ENCODE peak calls at places on chromosomes 3 and 15, in eight cellular contexts. Y is activated CD4-positive, alpha-beta T cell treated with anti-CD3 and anti-CD28 coated beads for 48 hours; C is amniotic stem cell; P is NT2/D1; T is MCF 10A; Q is activated gamma-delta T cell treated with anti-CD3 and anti-CD28 coated beads, Interleukin-2, amount 50 U/mL, for 16 hours; U is nucleus accumbens; F is mesendoderm. Z is an unnamed sample.

GRCh38 chr15:98547741-98548166 is 100.6 kb upstream of the IGF1R start:
- DNase-seq in Y (no peak), C (no peak), P (no peak), T (no peak), Q (no peak), U (no peak), F (peak; percentile 64), Z (no peak)

GRCh38 chr3:169104972-169105371 is 558.5 kb downstream of the MECOM start:
- DNase-seq in Y (no peak), C (no peak), P (no peak), T (peak; percentile 39), Q (no peak), U (no peak), F (no peak), Z (no peak)

GRCh38 chr15:101426761-101427333 is 62.7 kb downstream of the PCSK6 start:
- DNase-seq in Y (no peak), C (no peak), P (no peak), T (no peak), Q (no peak), U (no peak), F (no peak), Z (no peak)

GRCh38 chr15:52483712-52484111 is 45.0 kb downstream of the MYO5A start:
- DNase-seq in Y (no peak), C (no peak), P (no peak), T (peak; percentile 46), Q (no peak), U (no peak), F (no peak), Z (no peak)

GRCh38 chr3:140585828-140586227 is 92.0 kb upstream of the TRIM42 start:
- DNase-seq in Y (no peak), C (no peak), P (no peak), T (no peak), Q (no peak), U (no peak), F (no peak), Z (no peak)

GRCh38 chr3:78737988-78738387 is 1029.8 kb downstream of the ROBO1 start:
- DNase-seq in Y (no peak), C (no peak), P (no peak), T (peak; percentile 95), Q (no peak), U (no peak), F (no peak), Z (no peak)

GRCh38 chr3:192772495-192772894 is 45.2 kb upstream of the FGF12 start:
- DNase-seq in Y (no peak), C (no peak), P (peak; percentile 40), T (peak; percentile 49), Q (no peak), U (peak; percentile 0), F (peak; percentile 81), Z (no peak)

GRCh38 chr15:78679089-78679511 is 38.1 kb upstream of the CHRNB4 start:
- DNase-seq in Y (no peak), C (no peak), P (no peak), T (peak; percentile 55), Q (no peak), U (no peak), F (no peak), Z (no peak)

GRCh38 chr3:104947946-104948345 is 418.8 kb upstream of the ALCAM start:
- DNase-seq in Y (no peak), C (no peak), P (no peak), T (no peak), Q (no peak), U (no peak), F (no peak), Z (no peak)

GRCh38 chr3:168249539-168250414 is 154.1 kb upstream of the GOLIM4 start:
- DNase-seq in Y (peak; percentile 35), C (peak; percentile 64), P (peak; percentile 84), T (peak; percentile 43), Q (no peak), U (peak; percentile 79), F (peak; percentile 96), Z (no peak)

GRCh38 chr3:115217678-115218451 is 70.8 kb upstream of the ZBTB20 start:
- DNase-seq in Y (peak; percentile 14), C (peak; percentile 30), P (peak; percentile 33), T (peak; percentile 71), Q (no peak), U (no peak), F (peak; percentile 56), Z (no peak)

GRCh38 chr3:13618836-13619235 is 69.9 kb downstream of the FBLN2 start:
- DNase-seq in Y (no peak), C (no peak), P (no peak), T (no peak), Q (no peak), U (no peak), F (no peak), Z (no peak)

GRCh38 chr3:183764854-183765731 is 60.3 kb downstream of the MAP6D1 start:
- DNase-seq in Y (no peak), C (peak; percentile 51), P (no peak), T (peak; percentile 13), Q (no peak), U (no peak), F (peak; percentile 67), Z (no peak)

GRCh38 chr15:100740105-100740504 is 137.7 kb downstream of the ASB7 start:
- DNase-seq in Y (no peak), C (no peak), P (no peak), T (no peak), Q (no peak), U (no peak), F (no peak), Z (no peak)

GRCh38 chr15:72227192-72227586 is 3.8 kb downstream of the PKM start:
- DNase-seq in Y (peak; percentile 76), C (peak; percentile 56), P (no peak), T (peak; percentile 92), Q (no peak), U (no peak), F (peak; percentile 16), Z (peak; percentile 34)

GRCh38 chr3:34248352-34248751 is 449.9 kb downstream of the PDCD6IP start:
- DNase-seq in Y (no peak), C (no peak), P (no peak), T (no peak), Q (no peak), U (no peak), F (no peak), Z (no peak)

GRCh38 chr3:171788546-171789351 is 21.5 kb downstream of the PLD1 start:
- DNase-seq in Y (no peak), C (no peak), P (no peak), T (peak; percentile 88), Q (no peak), U (no peak), F (peak; percentile 31), Z (no peak)

GRCh38 chr15:79436037-79436780 is 4.1 kb downstream of the MINAR1 start:
- DNase-seq in Y (no peak), C (no peak), P (no peak), T (no peak), Q (no peak), U (no peak), F (no peak), Z (no peak)

GRCh38 chr15:99703603-99704443 is 29.4 kb downstream of the LYSMD4 start:
- DNase-seq in Y (no peak), C (peak; percentile 79), P (no peak), T (peak; percentile 82), Q (no peak), U (no peak), F (peak; percentile 89), Z (no peak)